ENCODE peak calls at places on chromosome 12, in seven cellular contexts. D, I, Y, B, F, A and U are unnamed samples.
A peak's percentile ranks its signal among the peaks of the same experiment; 100 is the strongest.

GRCh38 chr12:90337018-90337417 is 618.0 kb downstream of the CCER1 start:
- DNase-seq in I (no peak), D (no peak), F (no peak), A (no peak), B (no peak), Y (no peak), U (no peak)

GRCh38 chr12:38905480-38906351 is at the start of gene CPNE8:
- DNase-seq in D (peak; percentile 52), Y (peak; percentile 79), I (no peak), F (no peak), B (peak; percentile 75), A (peak; percentile 94), U (peak; percentile 77)

GRCh38 chr12:108807996-108808725 is 49.2 kb downstream of the SSH1 start:
- DNase-seq in F (no peak), Y (no peak), D (no peak), B (no peak), A (no peak), I (no peak), U (no peak)

GRCh38 chr12:32841061-32841460 is 55.5 kb downstream of the PKP2 start:
- DNase-seq in B (no peak), Y (no peak), D (no peak), A (no peak), I (no peak), F (no peak), U (no peak)

GRCh38 chr12:54287316-54288157 is 7.0 kb downstream of the HNRNPA1 start:
- DNase-seq in A (no peak), I (no peak), D (no peak), F (no peak), B (peak; percentile 48), Y (peak; percentile 24), U (peak; percentile 16)

GRCh38 chr12:121830588-121831265 is 26.9 kb downstream of the SETD1B start:
- DNase-seq in B (peak; percentile 20), F (no peak), I (no peak), A (no peak), Y (no peak), D (no peak), U (no peak)

GRCh38 chr12:102883204-102883799 is 33.7 kb downstream of the PAH start:
- DNase-seq in D (peak; percentile 50), Y (peak; percentile 85), A (peak; percentile 5), B (peak; percentile 74), I (no peak), F (peak; percentile 13), U (peak; percentile 50)

GRCh38 chr12:49200882-49201594 is 12.2 kb upstream of the TUBA1A start:
- DNase-seq in D (no peak), I (peak; percentile 89), F (no peak), B (peak; percentile 21), Y (peak; percentile 88), A (peak; percentile 89), U (peak; percentile 93)

GRCh38 chr12:113894717-113895116 is 71.4 kb downstream of the RBM19 start:
- DNase-seq in F (no peak), I (no peak), D (no peak), Y (no peak), B (no peak), A (no peak), U (no peak)

GRCh38 chr12:100900808-100901207 is 106.2 kb downstream of the ANO4 start:
- DNase-seq in Y (peak; percentile 41), I (no peak), F (no peak), A (no peak), B (no peak), D (no peak), U (no peak)

GRCh38 chr12:28021704-28022103 is 49.2 kb upstream of the PTHLH start:
- DNase-seq in F (no peak), Y (no peak), D (no peak), A (no peak), B (no peak), I (no peak), U (no peak)

GRCh38 chr12:115472852-115473251 is 788.9 kb upstream of the TBX3 start:
- DNase-seq in D (no peak), A (no peak), B (no peak), I (no peak), Y (no peak), F (no peak), U (no peak)
- H3K4me2 ChIP-seq in D (no peak overlapping the region), A (no peak overlapping the region), B (no peak overlapping the region), I (no peak overlapping the region), Y (no peak overlapping the region), F (no peak overlapping the region), U (no peak overlapping the region)

GRCh38 chr12:124207049-124207448 is 87.8 kb upstream of the RFLNA start:
- DNase-seq in D (no peak), I (no peak), B (no peak), F (no peak), A (no peak), Y (no peak), U (no peak)

GRCh38 chr12:124207617-124208016 is 87.3 kb upstream of the RFLNA start:
- DNase-seq in A (no peak), B (no peak), I (no peak), D (no peak), Y (no peak), F (no peak), U (no peak)

GRCh38 chr12:124205405-124205804 is 89.5 kb upstream of the RFLNA start:
- DNase-seq in B (no peak), Y (no peak), I (no peak), F (no peak), A (no peak), D (no peak), U (no peak)

GRCh38 chr12:124201248-124201647 is 93.6 kb upstream of the RFLNA start:
- DNase-seq in Y (no peak), A (no peak), I (no peak), D (no peak), F (no peak), B (no peak), U (no peak)

DNA sequence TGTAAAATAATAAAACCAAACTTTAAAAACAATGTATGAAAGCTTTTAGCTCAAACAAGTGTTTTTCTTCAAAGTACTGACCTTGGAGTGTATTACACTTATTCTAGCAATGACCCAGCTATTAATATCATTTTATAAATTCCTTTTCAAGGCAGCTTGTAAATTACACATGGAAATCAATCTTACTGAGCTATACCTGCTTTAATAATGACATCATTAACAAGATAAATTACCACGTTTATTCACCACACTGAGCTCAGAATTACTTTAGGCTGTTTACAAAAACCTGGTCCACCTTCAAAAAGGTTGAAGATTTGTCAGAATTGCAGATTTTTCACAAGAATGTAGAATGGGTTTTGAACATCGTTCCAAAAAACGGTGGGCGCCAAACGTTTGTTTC is 91.7 kb upstream of the RFLNA start:
- DNase-seq in I (no peak), B (no peak), Y (no peak), F (no peak), D (no peak), A (no peak), U (no peak)
- H2BK120ac ChIP-seq in I (no peak overlapping the region), B (no peak overlapping the region), Y (no peak overlapping the region), F (no peak overlapping the region), D (no peak overlapping the region), A (no peak overlapping the region), U (no peak overlapping the region)

DNA sequence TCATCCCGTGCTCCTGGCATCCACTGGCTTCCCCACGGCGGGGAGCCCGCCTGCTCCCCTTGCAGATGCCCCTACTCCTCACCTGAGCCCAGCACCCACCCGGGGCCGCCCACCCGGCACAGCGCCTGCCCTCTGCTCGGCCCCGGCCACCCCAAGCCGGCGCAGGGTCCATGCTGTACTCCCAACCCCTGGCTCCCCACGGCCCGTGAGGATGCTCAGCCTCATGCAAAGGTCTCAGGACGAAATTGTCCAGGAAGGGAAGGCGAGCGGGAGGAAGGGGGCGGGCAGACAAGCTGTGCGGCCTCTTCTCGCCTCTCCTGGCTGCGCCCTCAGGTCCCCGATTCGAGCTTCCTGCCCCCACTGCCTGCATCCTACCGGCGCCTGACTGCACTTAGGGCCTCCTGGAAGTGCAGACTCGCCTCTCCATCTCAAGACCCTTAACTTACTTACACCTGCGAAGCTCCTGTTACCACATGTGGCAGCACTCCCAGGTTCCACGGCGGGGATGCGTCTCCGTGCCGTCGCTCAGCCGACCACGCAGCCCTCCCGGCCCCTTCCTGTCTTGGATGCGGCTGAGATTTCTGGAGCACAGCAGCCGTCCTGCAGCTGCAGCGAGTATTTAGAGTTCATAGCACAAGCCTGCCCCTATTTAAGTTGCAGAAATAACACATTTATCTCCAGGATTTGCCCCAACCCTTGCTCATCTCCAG is 18.0 kb downstream of the LRCOL1 start:
- DNase-seq in B (no peak), Y (no peak), F (no peak), A (no peak), I (no peak), D (no peak), U (no peak)
- H3K4me1 ChIP-seq in B (no peaks in the 10 kb centered on the region), Y (peaks cover 4% of the 10 kb centered on the region), F (no peaks in the 10 kb centered on the region), A (peaks cover 14% of the 10 kb centered on the region), I (peaks cover 3% of the 10 kb centered on the region), D (no peaks in the 10 kb centered on the region), U (no peaks in the 10 kb centered on the region)

GRCh38 chr12:75327642-75328041 is 2.5 kb downstream of the CAPS2 start:
- DNase-seq in D (no peak), A (no peak), F (no peak), Y (no peak), I (no peak), B (no peak), U (no peak)

GRCh38 chr12:75317784-75318183 is 12.3 kb downstream of the CAPS2 start:
- DNase-seq in A (no peak), B (no peak), I (no peak), F (no peak), Y (no peak), D (no peak), U (no peak)

GRCh38 chr12:75323663-75324062 is 6.5 kb downstream of the CAPS2 start:
- DNase-seq in D (no peak), B (no peak), F (no peak), Y (peak; percentile 83), I (no peak), A (peak; percentile 78), U (no peak)

DNA sequence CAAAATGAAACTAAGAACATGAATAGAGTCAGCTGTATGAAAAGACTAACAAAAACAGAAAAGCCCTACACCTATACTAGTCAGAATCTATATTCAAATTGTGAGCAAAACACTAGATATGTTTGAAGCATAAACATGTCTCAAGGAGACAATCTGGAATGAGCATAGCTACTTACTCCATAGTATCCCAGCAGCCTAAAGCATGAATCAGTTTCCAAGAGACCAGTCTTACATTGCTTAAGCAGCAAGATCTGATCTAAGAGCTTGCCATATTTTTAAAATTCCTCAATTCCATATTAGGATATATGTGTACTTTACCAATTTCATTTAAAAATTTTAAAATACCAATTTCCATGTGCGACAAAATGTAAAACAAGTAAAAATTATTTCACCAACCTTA is 7.7 kb downstream of the CAPS2 start:
- DNase-seq in D (no peak), F (no peak), I (peak; percentile 89), Y (peak; percentile 86), A (peak; percentile 69), B (no peak), U (no peak)
- H3K4me2 ChIP-seq in D (no peak overlapping the region), F (no peak overlapping the region), I (peak overlapping the region; percentile 79), Y (no peak overlapping the region), A (no peak overlapping the region), B (no peak overlapping the region), U (no peak overlapping the region)

GRCh38 chr12:25648460-25648859 is 95.4 kb upstream of the LMNTD1 start:
- DNase-seq in F (peak; percentile 25), A (peak; percentile 71), B (peak; percentile 69), D (no peak), I (peak; percentile 73), Y (peak; percentile 74), U (peak; percentile 87)

GRCh38 chr12:25655702-25656101 is 102.6 kb upstream of the LMNTD1 start:
- DNase-seq in I (no peak), B (no peak), F (no peak), D (no peak), A (no peak), Y (peak; percentile 88), U (no peak)

GRCh38 chr12:25653487-25654175 is 100.5 kb upstream of the LMNTD1 start:
- DNase-seq in D (no peak), F (no peak), I (no peak), A (no peak), B (no peak), Y (no peak), U (no peak)
- H2BK120ac ChIP-seq in D (no peak overlapping the region), F (no peak overlapping the region), I (no peak overlapping the region), A (no peak overlapping the region), B (no peak overlapping the region), Y (no peak overlapping the region), U (no peak overlapping the region)